ENCODE peak calls at places on chromosomes 11 and 22, in nine cellular contexts. One of them, this sample, is unnamed.

GRCh38 chr11:132087148-132087547 is 716.7 kb downstream of the NTM start:
- DNase-seq in GM23338: no peak
- DNase-seq in K562: no peak
- DNase-seq in SK-N-SH: no peak
- DNase-seq in transverse colon: no peak
- DNase-seq in esophagus muscularis mucosa: no peak
- DNase-seq in GM12892: no peak
- DNase-seq in spleen: no peak
- DNase-seq in HepG2: no peak
- DNase-seq in this sample: no peak

GRCh38 chr11:120554771-120555432 is 43.4 kb downstream of the GRIK4 start:
- DNase-seq in GM23338: peak; percentile 72
- DNase-seq in spleen: peak; percentile 58
- DNase-seq in transverse colon: no peak
- DNase-seq in GM12892: no peak
- DNase-seq in HepG2: no peak
- DNase-seq in esophagus muscularis mucosa: no peak
- DNase-seq in K562: no peak
- DNase-seq in SK-N-SH: peak; percentile 71
- DNase-seq in this sample: no peak

GRCh38 chr11:99371257-99371656 is 350.5 kb downstream of the CNTN5 start:
- DNase-seq in spleen: no peak
- DNase-seq in K562: no peak
- DNase-seq in SK-N-SH: no peak
- DNase-seq in esophagus muscularis mucosa: no peak
- DNase-seq in HepG2: no peak
- DNase-seq in GM12892: no peak
- DNase-seq in GM23338: no peak
- DNase-seq in transverse colon: no peak
- DNase-seq in this sample: no peak

GRCh38 chr11:24386551-24387404 is 110.1 kb upstream of the LUZP2 start:
- DNase-seq in GM23338: peak; percentile 83
- DNase-seq in GM12892: no peak
- DNase-seq in K562: no peak
- DNase-seq in HepG2: peak; percentile 12
- DNase-seq in esophagus muscularis mucosa: no peak
- DNase-seq in SK-N-SH: peak; percentile 13
- DNase-seq in spleen: no peak
- DNase-seq in transverse colon: no peak
- DNase-seq in this sample: no peak

GRCh38 chr11:123438191-123438627 is 8.1 kb downstream of the GRAMD1B start:
- DNase-seq in spleen: no peak
- DNase-seq in SK-N-SH: no peak
- DNase-seq in GM23338: peak; percentile 26
- DNase-seq in transverse colon: no peak
- DNase-seq in esophagus muscularis mucosa: no peak
- DNase-seq in GM12892: no peak
- DNase-seq in K562: no peak
- DNase-seq in HepG2: no peak
- DNase-seq in this sample: no peak

GRCh38 chr11:88359529-88359928 is 22.0 kb upstream of the CTSC start:
- DNase-seq in GM23338: no peak
- DNase-seq in SK-N-SH: no peak
- DNase-seq in esophagus muscularis mucosa: no peak
- DNase-seq in GM12892: no peak
- DNase-seq in K562: no peak
- DNase-seq in spleen: no peak
- DNase-seq in transverse colon: no peak
- DNase-seq in HepG2: no peak
- DNase-seq in this sample: no peak

GRCh38 chr11:3627291-3627690 is 14.5 kb downstream of the ART5 start:
- DNase-seq in esophagus muscularis mucosa: no peak
- DNase-seq in GM23338: no peak
- DNase-seq in spleen: peak; percentile 25
- DNase-seq in K562: no peak
- DNase-seq in GM12892: no peak
- DNase-seq in SK-N-SH: no peak
- DNase-seq in HepG2: no peak
- DNase-seq in transverse colon: no peak
- DNase-seq in this sample: no peak

GRCh38 chr11:84103096-84103495 is 816.9 kb upstream of the CCDC90B start:
- DNase-seq in GM23338: peak; percentile 8
- DNase-seq in K562: no peak
- DNase-seq in spleen: no peak
- DNase-seq in HepG2: no peak
- DNase-seq in SK-N-SH: no peak
- DNase-seq in GM12892: no peak
- DNase-seq in transverse colon: no peak
- DNase-seq in esophagus muscularis mucosa: no peak
- DNase-seq in this sample: no peak

DNA sequence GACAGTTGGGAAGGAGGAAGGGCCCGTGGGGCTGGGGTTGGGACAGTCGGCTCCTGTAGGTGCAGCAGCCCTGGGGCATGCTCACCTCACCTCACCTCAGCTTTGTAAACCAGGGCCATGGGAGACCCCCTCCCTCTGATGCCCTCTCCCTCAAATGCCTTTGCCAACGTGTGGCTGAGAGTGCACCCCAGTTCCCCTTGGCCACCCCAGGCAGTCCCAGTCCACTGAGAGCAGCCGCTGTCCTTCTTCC is 4.2 kb upstream of the NEAT1 start:
- DNase-seq in spleen: no peak
- DNase-seq in GM23338: no peak
- DNase-seq in HepG2: no peak
- DNase-seq in GM12892: no peak
- DNase-seq in K562: no peak
- DNase-seq in transverse colon: no peak
- DNase-seq in esophagus muscularis mucosa: no peak
- DNase-seq in SK-N-SH: no peak
- DNase-seq in this sample: no peak
- TF ChIP-seq POLR2AphosphoS5 in spleen: no peak
- TF ChIP-seq POLR2AphosphoS5 in GM23338: no peak
- TF ChIP-seq POLR2AphosphoS5 in HepG2: no peak
- TF ChIP-seq POLR2AphosphoS5 in GM12892: peak; percentile 25
- TF ChIP-seq POLR2AphosphoS5 in K562: no peak
- TF ChIP-seq POLR2AphosphoS5 in transverse colon: no peak
- TF ChIP-seq POLR2AphosphoS5 in esophagus muscularis mucosa: no peak
- TF ChIP-seq POLR2AphosphoS5 in SK-N-SH: no peak
- TF ChIP-seq POLR2AphosphoS5 in this sample: no peak

GRCh38 chr11:126698576-126698975 is 302.0 kb downstream of the KIRREL3 start:
- DNase-seq in HepG2: no peak
- DNase-seq in esophagus muscularis mucosa: no peak
- DNase-seq in GM12892: no peak
- DNase-seq in transverse colon: no peak
- DNase-seq in SK-N-SH: no peak
- DNase-seq in GM23338: no peak
- DNase-seq in spleen: no peak
- DNase-seq in K562: no peak
- DNase-seq in this sample: no peak

GRCh38 chr11:126702987-126703386 is 297.6 kb downstream of the KIRREL3 start:
- DNase-seq in GM23338: no peak
- DNase-seq in HepG2: no peak
- DNase-seq in K562: no peak
- DNase-seq in spleen: no peak
- DNase-seq in SK-N-SH: peak; percentile 65
- DNase-seq in esophagus muscularis mucosa: no peak
- DNase-seq in GM12892: no peak
- DNase-seq in transverse colon: no peak
- DNase-seq in this sample: no peak

GRCh38 chr11:126702165-126702738 is 298.3 kb downstream of the KIRREL3 start:
- DNase-seq in transverse colon: no peak
- DNase-seq in SK-N-SH: no peak
- DNase-seq in HepG2: no peak
- DNase-seq in esophagus muscularis mucosa: no peak
- DNase-seq in K562: no peak
- DNase-seq in spleen: no peak
- DNase-seq in GM12892: no peak
- DNase-seq in GM23338: no peak
- DNase-seq in this sample: no peak

GRCh38 chr11:126701555-126701897 is 299.0 kb downstream of the KIRREL3 start:
- DNase-seq in HepG2: no peak
- DNase-seq in transverse colon: no peak
- DNase-seq in SK-N-SH: no peak
- DNase-seq in spleen: no peak
- DNase-seq in GM23338: no peak
- DNase-seq in K562: no peak
- DNase-seq in GM12892: no peak
- DNase-seq in esophagus muscularis mucosa: no peak
- DNase-seq in this sample: no peak

DNA sequence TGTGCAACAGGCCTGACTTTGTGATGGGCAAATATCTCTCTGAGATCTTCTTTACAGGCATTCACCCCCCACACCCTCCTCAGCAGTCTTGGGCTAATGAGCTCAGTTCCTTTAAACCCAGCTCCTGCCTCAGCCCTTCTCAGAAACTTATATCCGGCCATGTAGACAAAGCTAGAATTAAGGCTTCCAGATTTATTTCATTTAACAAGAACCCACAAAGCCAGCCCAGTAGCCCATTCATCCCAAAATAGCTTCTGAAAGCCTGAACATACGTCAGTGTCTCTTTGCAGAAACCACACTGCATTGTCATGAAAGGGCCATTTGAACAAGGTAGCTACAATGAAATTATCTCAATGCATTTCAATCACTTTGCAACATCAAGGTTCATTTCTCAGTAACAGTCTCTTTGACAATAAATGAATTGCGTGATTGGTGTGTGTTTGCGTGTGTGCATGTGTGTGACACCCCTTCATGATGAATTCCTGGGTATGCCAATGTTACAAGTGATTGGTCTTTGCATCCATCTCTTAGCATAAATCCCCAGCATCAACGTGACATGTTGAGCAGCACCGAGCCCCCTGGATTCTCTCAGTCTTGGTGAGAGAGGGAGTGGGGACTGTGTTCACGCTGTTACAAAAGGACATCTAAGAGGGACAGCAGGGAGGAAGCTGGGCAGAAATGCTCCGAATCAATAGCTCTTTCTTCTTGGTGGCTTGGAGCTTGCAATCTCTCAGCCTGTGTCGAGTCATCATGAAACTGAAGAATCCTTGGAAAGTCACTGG is 299.6 kb downstream of the KIRREL3 start:
- DNase-seq in esophagus muscularis mucosa: no peak
- DNase-seq in GM12892: no peak
- DNase-seq in K562: no peak
- DNase-seq in HepG2: no peak
- DNase-seq in spleen: no peak
- DNase-seq in SK-N-SH: no peak
- DNase-seq in GM23338: no peak
- DNase-seq in transverse colon: no peak
- DNase-seq in this sample: no peak
- TF ChIP-seq POLR2AphosphoS5 in esophagus muscularis mucosa: no peak
- TF ChIP-seq POLR2AphosphoS5 in GM12892: no peak
- TF ChIP-seq POLR2AphosphoS5 in K562: no peak
- TF ChIP-seq POLR2AphosphoS5 in HepG2: no peak
- TF ChIP-seq POLR2AphosphoS5 in spleen: no peak
- TF ChIP-seq POLR2AphosphoS5 in SK-N-SH: no peak
- TF ChIP-seq POLR2AphosphoS5 in GM23338: no peak
- TF ChIP-seq POLR2AphosphoS5 in transverse colon: no peak
- TF ChIP-seq POLR2AphosphoS5 in this sample: no peak

GRCh38 chr22:41001722-41002122 is 50.5 kb downstream of the RBX1 start:
- DNase-seq in SK-N-SH: no peak
- DNase-seq in HepG2: peak; percentile 41
- DNase-seq in K562: no peak
- DNase-seq in GM23338: no peak
- DNase-seq in spleen: no peak
- DNase-seq in GM12892: no peak
- DNase-seq in esophagus muscularis mucosa: no peak
- DNase-seq in transverse colon: no peak
- DNase-seq in this sample: no peak

GRCh38 chr22:41003976-41004375 is 52.8 kb downstream of the RBX1 start:
- DNase-seq in spleen: no peak
- DNase-seq in K562: no peak
- DNase-seq in esophagus muscularis mucosa: no peak
- DNase-seq in GM12892: no peak
- DNase-seq in GM23338: no peak
- DNase-seq in transverse colon: no peak
- DNase-seq in SK-N-SH: no peak
- DNase-seq in HepG2: no peak
- DNase-seq in this sample: no peak

GRCh38 chr22:41003041-41003440 is 51.9 kb downstream of the RBX1 start:
- DNase-seq in SK-N-SH: no peak
- DNase-seq in GM23338: peak; percentile 24
- DNase-seq in transverse colon: no peak
- DNase-seq in esophagus muscularis mucosa: no peak
- DNase-seq in HepG2: peak; percentile 64
- DNase-seq in K562: no peak
- DNase-seq in GM12892: no peak
- DNase-seq in spleen: no peak
- DNase-seq in this sample: no peak

GRCh38 chr22:41000040-41000565 is 48.9 kb downstream of the RBX1 start:
- DNase-seq in GM12892: no peak
- DNase-seq in spleen: no peak
- DNase-seq in esophagus muscularis mucosa: no peak
- DNase-seq in transverse colon: no peak
- DNase-seq in GM23338: no peak
- DNase-seq in HepG2: no peak
- DNase-seq in SK-N-SH: no peak
- DNase-seq in K562: no peak
- DNase-seq in this sample: no peak

GRCh38 chr22:41000941-41001721 is 50.0 kb downstream of the RBX1 start:
- DNase-seq in K562: no peak
- DNase-seq in SK-N-SH: no peak
- DNase-seq in GM23338: no peak
- DNase-seq in esophagus muscularis mucosa: no peak
- DNase-seq in transverse colon: no peak
- DNase-seq in spleen: no peak
- DNase-seq in GM12892: no peak
- DNase-seq in HepG2: no peak
- DNase-seq in this sample: no peak
- TF ChIP-seq POLR2AphosphoS5 in K562: no peak
- TF ChIP-seq POLR2AphosphoS5 in SK-N-SH: no peak
- TF ChIP-seq POLR2AphosphoS5 in GM23338: no peak
- TF ChIP-seq POLR2AphosphoS5 in esophagus muscularis mucosa: no peak
- TF ChIP-seq POLR2AphosphoS5 in transverse colon: no peak
- TF ChIP-seq POLR2AphosphoS5 in spleen: no peak
- TF ChIP-seq POLR2AphosphoS5 in GM12892: no peak
- TF ChIP-seq POLR2AphosphoS5 in HepG2: no peak
- TF ChIP-seq POLR2AphosphoS5 in this sample: no peak

GRCh38 chr11:57649826-57650738 is at the start of gene YPEL4:
- DNase-seq in SK-N-SH: peak; percentile 88
- DNase-seq in GM12892: no peak
- DNase-seq in transverse colon: peak; percentile 57
- DNase-seq in HepG2: no peak
- DNase-seq in K562: peak; percentile 82
- DNase-seq in esophagus muscularis mucosa: peak; percentile 99
- DNase-seq in GM23338: peak; percentile 69
- DNase-seq in spleen: peak; percentile 81
- DNase-seq in this sample: no peak

GRCh38 chr11:57647960-57648776 is 1.5 kb downstream of the YPEL4 start:
- DNase-seq in GM23338: peak; percentile 35
- DNase-seq in GM12892: no peak
- DNase-seq in transverse colon: no peak
- DNase-seq in SK-N-SH: peak; percentile 47
- DNase-seq in K562: peak; percentile 83
- DNase-seq in esophagus muscularis mucosa: no peak
- DNase-seq in spleen: no peak
- DNase-seq in HepG2: no peak
- DNase-seq in this sample: no peak

GRCh38 chr11:57650739-57651090 is 1.0 kb upstream of the YPEL4 start:
- DNase-seq in spleen: no peak
- DNase-seq in GM12892: no peak
- DNase-seq in transverse colon: no peak
- DNase-seq in HepG2: no peak
- DNase-seq in SK-N-SH: no peak
- DNase-seq in esophagus muscularis mucosa: no peak
- DNase-seq in K562: no peak
- DNase-seq in GM23338: no peak
- DNase-seq in this sample: no peak

GRCh38 chr11:57647368-57647767 is 2.3 kb downstream of the YPEL4 start:
- DNase-seq in esophagus muscularis mucosa: no peak
- DNase-seq in GM12892: no peak
- DNase-seq in SK-N-SH: peak; percentile 46
- DNase-seq in K562: no peak
- DNase-seq in spleen: no peak
- DNase-seq in GM23338: peak; percentile 59
- DNase-seq in HepG2: no peak
- DNase-seq in transverse colon: no peak
- DNase-seq in this sample: no peak

GRCh38 chr11:57648791-57649735 is 649 bp downstream of the YPEL4 start:
- DNase-seq in HepG2: no peak
- DNase-seq in SK-N-SH: peak; percentile 57
- DNase-seq in K562: no peak
- DNase-seq in GM23338: peak; percentile 76
- DNase-seq in GM12892: no peak
- DNase-seq in spleen: no peak
- DNase-seq in transverse colon: no peak
- DNase-seq in esophagus muscularis mucosa: no peak
- DNase-seq in this sample: no peak
- TF ChIP-seq POLR2AphosphoS5 in HepG2: no peak
- TF ChIP-seq POLR2AphosphoS5 in SK-N-SH: no peak
- TF ChIP-seq POLR2AphosphoS5 in K562: no peak
- TF ChIP-seq POLR2AphosphoS5 in GM23338: peak; percentile 32
- TF ChIP-seq POLR2AphosphoS5 in GM12892: no peak
- TF ChIP-seq POLR2AphosphoS5 in spleen: no peak
- TF ChIP-seq POLR2AphosphoS5 in transverse colon: no peak
- TF ChIP-seq POLR2AphosphoS5 in esophagus muscularis mucosa: no peak
- TF ChIP-seq POLR2AphosphoS5 in this sample: no peak